ENCODE peak calls at places on chromosomes 11 and 22, in eight cellular contexts. One of them, this sample, is unnamed.

GRCh38 chr11:14414470-14415461 is 55.8 kb upstream of the RRAS2 start:
- DNase-seq in tibial nerve: no peak
- DNase-seq in SJSA1: peak
- DNase-seq in iris pigment epithelial cell: peak
- DNase-seq in neuronal stem cell: no peak
- DNase-seq in astrocyte of the spinal cord: no peak
- DNase-seq in endothelial cell of umbilical vein: no peak
- DNase-seq in left colon: no peak
- DNase-seq in this sample: no peak

GRCh38 chr22:36344106-36344827 is 43.5 kb downstream of the MYH9 start:
- DNase-seq in tibial nerve: no peak
- DNase-seq in SJSA1: no peak
- DNase-seq in iris pigment epithelial cell: no peak
- DNase-seq in neuronal stem cell: no peak
- DNase-seq in astrocyte of the spinal cord: no peak
- DNase-seq in endothelial cell of umbilical vein: no peak
- DNase-seq in left colon: no peak
- DNase-seq in this sample: no peak

GRCh38 chr11:66363805-66364535 is 7.6 kb downstream of the SLC29A2 start:
- DNase-seq in tibial nerve: no peak
- DNase-seq in SJSA1: peak
- DNase-seq in iris pigment epithelial cell: no peak
- DNase-seq in neuronal stem cell: no peak
- DNase-seq in astrocyte of the spinal cord: no peak
- DNase-seq in endothelial cell of umbilical vein: no peak
- DNase-seq in left colon: peak
- DNase-seq in this sample: no peak

GRCh38 chr22:37028692-37029674 is 9.4 kb downstream of the MPST start:
- DNase-seq in tibial nerve: no peak
- DNase-seq in SJSA1: no peak
- DNase-seq in iris pigment epithelial cell: no peak
- DNase-seq in neuronal stem cell: no peak
- DNase-seq in astrocyte of the spinal cord: no peak
- DNase-seq in endothelial cell of umbilical vein: no peak
- DNase-seq in left colon: no peak
- DNase-seq in this sample: no peak

GRCh38 chr11:3865388-3866193 is 10.1 kb downstream of the STIM1 start:
- DNase-seq in tibial nerve: no peak
- DNase-seq in SJSA1: peak
- DNase-seq in iris pigment epithelial cell: peak
- DNase-seq in neuronal stem cell: no peak
- DNase-seq in astrocyte of the spinal cord: peak
- DNase-seq in endothelial cell of umbilical vein: peak
- DNase-seq in left colon: no peak
- DNase-seq in this sample: peak

GRCh38 chr11:75667268-75667830 is 1.5 kb downstream of the MAP6 start:
- DNase-seq in tibial nerve: no peak
- DNase-seq in SJSA1: no peak
- DNase-seq in iris pigment epithelial cell: no peak
- DNase-seq in neuronal stem cell: peak
- DNase-seq in astrocyte of the spinal cord: no peak
- DNase-seq in endothelial cell of umbilical vein: no peak
- DNase-seq in left colon: peak
- DNase-seq in this sample: no peak

GRCh38 chr11:76380161-76380976 is 563 bp downstream of the THAP12 start:
- DNase-seq in tibial nerve: no peak
- DNase-seq in SJSA1: no peak
- DNase-seq in iris pigment epithelial cell: peak
- DNase-seq in neuronal stem cell: peak
- DNase-seq in astrocyte of the spinal cord: peak
- DNase-seq in endothelial cell of umbilical vein: peak
- DNase-seq in left colon: no peak
- DNase-seq in this sample: no peak

GRCh38 chr11:10305262-10305963 is 540 bp downstream of the ADM start:
- DNase-seq in tibial nerve: no peak
- DNase-seq in SJSA1: no peak
- DNase-seq in iris pigment epithelial cell: no peak
- DNase-seq in neuronal stem cell: no peak
- DNase-seq in astrocyte of the spinal cord: peak
- DNase-seq in endothelial cell of umbilical vein: no peak
- DNase-seq in left colon: peak
- DNase-seq in this sample: no peak

GRCh38 chr11:64729851-64730382 is 6.9 kb upstream of the NRXN2 start:
- DNase-seq in tibial nerve: no peak
- DNase-seq in SJSA1: no peak
- DNase-seq in iris pigment epithelial cell: no peak
- DNase-seq in neuronal stem cell: no peak
- DNase-seq in astrocyte of the spinal cord: no peak
- DNase-seq in endothelial cell of umbilical vein: no peak
- DNase-seq in left colon: peak
- DNase-seq in this sample: no peak

GRCh38 chr22:20437253-20438065 is at the start of gene SCARF2:
- DNase-seq in tibial nerve: no peak
- DNase-seq in SJSA1: peak
- DNase-seq in iris pigment epithelial cell: peak
- DNase-seq in neuronal stem cell: peak
- DNase-seq in astrocyte of the spinal cord: peak
- DNase-seq in endothelial cell of umbilical vein: peak
- DNase-seq in left colon: peak
- DNase-seq in this sample: no peak

GRCh38 chr11:100484948-100485347 is 202.1 kb upstream of the ARHGAP42 start:
- DNase-seq in tibial nerve: no peak
- DNase-seq in SJSA1: no peak
- DNase-seq in iris pigment epithelial cell: no peak
- DNase-seq in neuronal stem cell: no peak
- DNase-seq in astrocyte of the spinal cord: no peak
- DNase-seq in endothelial cell of umbilical vein: no peak
- DNase-seq in left colon: no peak
- DNase-seq in this sample: no peak

GRCh38 chr22:36423461-36424404 is 36.0 kb upstream of the MYH9 start:
- DNase-seq in tibial nerve: no peak
- DNase-seq in SJSA1: peak
- DNase-seq in iris pigment epithelial cell: peak
- DNase-seq in neuronal stem cell: no peak
- DNase-seq in astrocyte of the spinal cord: no peak
- DNase-seq in endothelial cell of umbilical vein: no peak
- DNase-seq in left colon: no peak
- DNase-seq in this sample: peak

GRCh38 chr11:18010271-18010670 is 2.6 kb downstream of the SERGEF start:
- DNase-seq in tibial nerve: no peak
- DNase-seq in SJSA1: no peak
- DNase-seq in iris pigment epithelial cell: no peak
- DNase-seq in neuronal stem cell: no peak
- DNase-seq in astrocyte of the spinal cord: no peak
- DNase-seq in endothelial cell of umbilical vein: no peak
- DNase-seq in left colon: no peak
- DNase-seq in this sample: no peak

GRCh38 chr11:113267536-113267935 is 46.8 kb upstream of the TTC12 start:
- DNase-seq in tibial nerve: no peak
- DNase-seq in SJSA1: no peak
- DNase-seq in iris pigment epithelial cell: no peak
- DNase-seq in neuronal stem cell: no peak
- DNase-seq in astrocyte of the spinal cord: no peak
- DNase-seq in endothelial cell of umbilical vein: no peak
- DNase-seq in left colon: no peak
- DNase-seq in this sample: no peak

GRCh38 chr11:31826530-31827438 is 15.7 kb upstream of the PAX6 start:
- DNase-seq in tibial nerve: no peak
- DNase-seq in SJSA1: no peak
- DNase-seq in iris pigment epithelial cell: no peak
- DNase-seq in neuronal stem cell: peak
- DNase-seq in astrocyte of the spinal cord: no peak
- DNase-seq in endothelial cell of umbilical vein: no peak
- DNase-seq in left colon: no peak
- DNase-seq in this sample: no peak

GRCh38 chr11:123196060-123196714 is 1.1 kb upstream of the CLMP start:
- DNase-seq in tibial nerve: no peak
- DNase-seq in SJSA1: no peak
- DNase-seq in iris pigment epithelial cell: no peak
- DNase-seq in neuronal stem cell: no peak
- DNase-seq in astrocyte of the spinal cord: no peak
- DNase-seq in endothelial cell of umbilical vein: no peak
- DNase-seq in left colon: no peak
- DNase-seq in this sample: no peak

GRCh38 chr11:69931994-69932910 is 113.0 kb upstream of the FGF3 start:
- DNase-seq in tibial nerve: no peak
- DNase-seq in SJSA1: no peak
- DNase-seq in iris pigment epithelial cell: no peak
- DNase-seq in neuronal stem cell: no peak
- DNase-seq in astrocyte of the spinal cord: no peak
- DNase-seq in endothelial cell of umbilical vein: no peak
- DNase-seq in left colon: peak
- DNase-seq in this sample: no peak

GRCh38 chr11:124170801-124171586 is 12.2 kb upstream of the OR10D3 start:
- DNase-seq in tibial nerve: no peak
- DNase-seq in SJSA1: no peak
- DNase-seq in iris pigment epithelial cell: no peak
- DNase-seq in neuronal stem cell: no peak
- DNase-seq in astrocyte of the spinal cord: no peak
- DNase-seq in endothelial cell of umbilical vein: no peak
- DNase-seq in left colon: no peak
- DNase-seq in this sample: no peak

GRCh38 chr11:13327421-13327820 is 49.8 kb downstream of the BMAL1 start:
- DNase-seq in tibial nerve: no peak
- DNase-seq in SJSA1: no peak
- DNase-seq in iris pigment epithelial cell: no peak
- DNase-seq in neuronal stem cell: no peak
- DNase-seq in astrocyte of the spinal cord: no peak
- DNase-seq in endothelial cell of umbilical vein: no peak
- DNase-seq in left colon: no peak
- DNase-seq in this sample: no peak

GRCh38 chr11:127890026-127890611 is 697.2 kb downstream of the ETS1 start:
- DNase-seq in tibial nerve: no peak
- DNase-seq in SJSA1: no peak
- DNase-seq in iris pigment epithelial cell: peak
- DNase-seq in neuronal stem cell: no peak
- DNase-seq in astrocyte of the spinal cord: no peak
- DNase-seq in endothelial cell of umbilical vein: no peak
- DNase-seq in left colon: no peak
- DNase-seq in this sample: peak

GRCh38 chr11:112253605-112254242 is 6.9 kb downstream of the PLET1 start:
- DNase-seq in tibial nerve: no peak
- DNase-seq in SJSA1: no peak
- DNase-seq in iris pigment epithelial cell: no peak
- DNase-seq in neuronal stem cell: no peak
- DNase-seq in astrocyte of the spinal cord: no peak
- DNase-seq in endothelial cell of umbilical vein: no peak
- DNase-seq in left colon: no peak
- DNase-seq in this sample: no peak

GRCh38 chr11:23406131-23406819 is 546.0 kb upstream of the CCDC179 start:
- DNase-seq in tibial nerve: no peak
- DNase-seq in SJSA1: no peak
- DNase-seq in iris pigment epithelial cell: no peak
- DNase-seq in neuronal stem cell: no peak
- DNase-seq in astrocyte of the spinal cord: no peak
- DNase-seq in endothelial cell of umbilical vein: no peak
- DNase-seq in left colon: no peak
- DNase-seq in this sample: no peak

GRCh38 chr11:61338783-61339489 is 5.9 kb downstream of the TKFC start:
- DNase-seq in tibial nerve: no peak
- DNase-seq in SJSA1: no peak
- DNase-seq in iris pigment epithelial cell: no peak
- DNase-seq in neuronal stem cell: no peak
- DNase-seq in astrocyte of the spinal cord: no peak
- DNase-seq in endothelial cell of umbilical vein: no peak
- DNase-seq in left colon: no peak
- DNase-seq in this sample: no peak

GRCh38 chr11:65433657-65434056 is 11.1 kb downstream of the NEAT1 start:
- DNase-seq in tibial nerve: peak
- DNase-seq in SJSA1: no peak
- DNase-seq in iris pigment epithelial cell: no peak
- DNase-seq in neuronal stem cell: no peak
- DNase-seq in astrocyte of the spinal cord: peak
- DNase-seq in endothelial cell of umbilical vein: no peak
- DNase-seq in left colon: peak
- DNase-seq in this sample: no peak